ENCODE peak calls at places on chromosomes 11 and 22, in five cellular contexts. M is activated CD4-positive, alpha-beta T cell treated with anti-CD3 and anti-CD28 coated beads, Interleukin-2, amount 50 U/mL, for 1 hour; I is endodermal cell; N is HTR-8/SVneo; V is HAP-1. X is an unnamed sample.

GRCh38 chr11:1227551-1228182 is 4.8 kb downstream of the MUC5B start:
- DNase-seq in V (no peak), N (no peak), I (peak; percentile 31), M (no peak), X (no peak)

GRCh38 chr11:93773045-93773477 is 11.0 kb upstream of the MED17 start:
- DNase-seq in V (no peak), M (no peak), I (peak; percentile 88), N (no peak), X (no peak)

GRCh38 chr11:57546869-57547518 is 9.6 kb downstream of the SMTNL1 start:
- DNase-seq in I (peak; percentile 84), N (peak; percentile 40), V (no peak), M (no peak), X (peak; percentile 12)

GRCh38 chr11:335779-336665 is 15.4 kb upstream of the IFITM3 start:
- DNase-seq in M (no peak), I (no peak), V (no peak), N (no peak), X (no peak)

GRCh38 chr11:36748856-36749255 is 150.8 kb upstream of the RAG2 start:
- DNase-seq in M (no peak), I (no peak), N (no peak), V (no peak), X (no peak)

GRCh38 chr11:9962722-9963121 is 298.8 kb downstream of the SWAP70 start:
- DNase-seq in V (no peak), M (no peak), I (no peak), N (no peak), X (no peak)

GRCh38 chr11:68525930-68526329 is 65.4 kb downstream of the PPP6R3 start:
- DNase-seq in I (no peak), M (no peak), V (no peak), N (peak; percentile 48), X (no peak)

GRCh38 chr11:2523821-2524391 is 79.1 kb downstream of the KCNQ1 start:
- DNase-seq in N (no peak), M (no peak), V (no peak), I (peak; percentile 40), X (no peak)

GRCh38 chr11:55655096-55655495 is 6.9 kb upstream of the OR4C6 start:
- DNase-seq in V (no peak), I (no peak), M (no peak), N (no peak), X (no peak)

GRCh38 chr11:103024086-103024485 is 67.9 kb downstream of the DCUN1D5 start:
- DNase-seq in V (no peak), N (peak; percentile 47), M (no peak), I (no peak), X (no peak)

GRCh38 chr11:102761646-102762238 is 18.7 kb downstream of the MMP10 start:
- DNase-seq in V (no peak), M (no peak), N (peak; percentile 67), I (no peak), X (no peak)

GRCh38 chr22:24181088-24181995 is at the start of gene SUSD2:
- DNase-seq in N (no peak), M (no peak), I (peak; percentile 78), V (no peak), X (no peak)

GRCh38 chr22:43442386-43443060 is 30.7 kb downstream of the MPPED1 start:
- DNase-seq in I (peak; percentile 33), N (no peak), V (no peak), M (no peak), X (no peak)

GRCh38 chr11:120717623-120718022 is 206.1 kb downstream of the GRIK4 start:
- DNase-seq in I (no peak), V (no peak), N (no peak), M (no peak), X (no peak)

GRCh38 chr11:64357904-64358535 is 942 bp upstream of the RPS6KA4 start:
- DNase-seq in N (no peak), V (no peak), I (peak; percentile 66), M (no peak), X (no peak)

GRCh38 chr11:123357990-123358827 is 71.9 kb upstream of the GRAMD1B start:
- DNase-seq in I (peak; percentile 72), N (peak; percentile 47), M (peak; percentile 11), V (no peak), X (no peak)

GRCh38 chr22:32531228-32531627 is 56.6 kb downstream of the FBXO7 start:
- DNase-seq in V (no peak), N (no peak), I (no peak), M (no peak), X (no peak)

X was measured in Caki2.